ENCODE peak calls at places on chromosomes 5 and 9, in nine cellular contexts. Q, D, I, E, K, F, O, W and N are unnamed samples.

GRCh38 chr5:1661311-1661710 is 137.6 kb upstream of the LPCAT1 start:
- DNase-seq in Q (no peak), D (no peak), I (no peak), E (no peak), K (no peak), F (no peak), O (no peak), W (no peak), N (no peak)

GRCh38 chr5:1415626-1416360 is 29.4 kb downstream of the SLC6A3 start:
- DNase-seq in Q (no peak), D (no peak), I (no peak), E (no peak), K (peak; percentile 8), F (no peak), O (no peak), W (no peak), N (no peak)

GRCh38 chr9:80899208-80899607 is 790.1 kb downstream of the TLE1 start:
- DNase-seq in Q (no peak), D (no peak), I (no peak), E (no peak), K (no peak), F (no peak), O (no peak), W (no peak), N (no peak)

GRCh38 chr9:131417264-131418142 is 23.6 kb downstream of the PRRC2B start:
- DNase-seq in Q (no peak), D (no peak), I (no peak), E (no peak), K (no peak), F (no peak), O (no peak), W (no peak), N (no peak)

GRCh38 chr9:108160705-108161233 is 671.2 kb upstream of the KLF4 start:
- DNase-seq in Q (no peak), D (no peak), I (no peak), E (no peak), K (no peak), F (no peak), O (no peak), W (no peak), N (no peak)

GRCh38 chr5:180347651-180348050 is 5.5 kb downstream of the GFPT2 start:
- DNase-seq in Q (no peak), D (no peak), I (peak; percentile 29), E (peak; percentile 59), K (no peak), F (no peak), O (no peak), W (no peak), N (no peak)

GRCh38 chr5:174608631-174609097 is 115.7 kb upstream of the MSX2 start:
- DNase-seq in Q (no peak), D (no peak), I (no peak), E (peak; percentile 34), K (no peak), F (no peak), O (no peak), W (no peak), N (peak; percentile 24)

GRCh38 chr5:103218164-103218563 is 40.4 kb upstream of the MACIR start:
- DNase-seq in Q (no peak), D (no peak), I (no peak), E (no peak), K (no peak), F (no peak), O (no peak), W (no peak), N (no peak)

GRCh38 chr9:127035948-127036347 is 86.5 kb downstream of the ANGPTL2 start:
- DNase-seq in Q (no peak), D (no peak), I (no peak), E (no peak), K (peak; percentile 57), F (no peak), O (no peak), W (no peak), N (no peak)

GRCh38 chr5:117454716-117455212 is 880.1 kb upstream of the SEMA6A start:
- DNase-seq in Q (no peak), D (no peak), I (peak; percentile 86), E (peak; percentile 22), K (peak; percentile 18), F (no peak), O (peak; percentile 45), W (no peak), N (peak; percentile 70)

GRCh38 chr5:138230261-138230660 is 17.1 kb upstream of the CDC23 start:
- DNase-seq in Q (no peak), D (no peak), I (peak; percentile 96), E (no peak), K (no peak), F (no peak), O (no peak), W (no peak), N (peak; percentile 24)

GRCh38 chr9:9557804-9558334 is 1054.9 kb downstream of the PTPRD start:
- DNase-seq in Q (no peak), D (no peak), I (peak; percentile 60), E (no peak), K (no peak), F (no peak), O (no peak), W (no peak), N (no peak)

GRCh38 chr9:132728497-132728896 is 58.2 kb downstream of the GTF3C4 start:
- DNase-seq in Q (no peak), D (no peak), I (no peak), E (no peak), K (no peak), F (no peak), O (no peak), W (no peak), N (no peak)

GRCh38 chr5:88235828-88236227 is 32.8 kb downstream of the TMEM161B start:
- DNase-seq in Q (no peak), D (no peak), I (peak; percentile 67), E (no peak), K (no peak), F (no peak), O (no peak), W (no peak), N (no peak)

GRCh38 chr5:38866362-38867070 is 20.7 kb downstream of the OSMR start:
- DNase-seq in Q (no peak), D (no peak), I (no peak), E (no peak), K (no peak), F (no peak), O (no peak), W (no peak), N (no peak)

GRCh38 chr9:42852133-42852532 is 668.7 kb downstream of the SPATA31A6 start:
- DNase-seq in Q (no peak), D (no peak), I (peak; percentile 71), E (peak; percentile 49), K (peak; percentile 53), F (peak; percentile 0), O (no peak), W (no peak), N (peak; percentile 81)

GRCh38 chr5:82861705-82862104 is 215.5 kb downstream of the TMEM167A start:
- DNase-seq in Q (no peak), D (no peak), I (no peak), E (no peak), K (no peak), F (no peak), O (no peak), W (no peak), N (no peak)

GRCh38 chr5:1228121-1228520 is 2.9 kb downstream of the SLC6A18 start:
- DNase-seq in Q (no peak), D (peak; percentile 78), I (no peak), E (no peak), K (no peak), F (no peak), O (no peak), W (no peak), N (no peak)

GRCh38 chr5:180090769-180091546 is 19.4 kb upstream of the RNF130 start:
- DNase-seq in Q (no peak), D (peak; percentile 47), I (peak; percentile 93), E (no peak), K (no peak), F (peak; percentile 57), O (no peak), W (no peak), N (peak; percentile 67)

GRCh38 chr9:134655591-134656333 is 14.2 kb downstream of the COL5A1 start:
- DNase-seq in Q (no peak), D (no peak), I (peak; percentile 46), E (peak; percentile 7), K (peak; percentile 14), F (no peak), O (no peak), W (no peak), N (no peak)

GRCh38 chr5:160342413-160342941 is 27.9 kb downstream of the C1QTNF2 start:
- DNase-seq in Q (no peak), D (no peak), I (no peak), E (no peak), K (peak; percentile 21), F (no peak), O (no peak), W (no peak), N (no peak)

GRCh38 chr5:96548941-96549340 is 113.2 kb upstream of the CAST start:
- DNase-seq in Q (no peak), D (no peak), I (no peak), E (no peak), K (no peak), F (no peak), O (no peak), W (no peak), N (no peak)

GRCh38 chr9:72954431-72955420 is 1.9 kb upstream of the ALDH1A1 start:
- DNase-seq in Q (no peak), D (no peak), I (no peak), E (no peak), K (peak; percentile 15), F (no peak), O (no peak), W (no peak), N (no peak)